ENCODE peak calls at places on chromosome 9, in seven cellular contexts. C, I, R, G, L, O and K are unnamed samples.

GRCh38 chr9:35349287-35349990 is 140.5 kb upstream of the RUSC2 start:
- DNase-seq in C (no peak), I (no peak), R (no peak), G (no peak), L (no peak), O (no peak), K (no peak)

GRCh38 chr9:23232831-23233230 is 593.2 kb downstream of the ELAVL2 start:
- DNase-seq in C (no peak), I (no peak), R (no peak), G (no peak), L (no peak), O (no peak), K (no peak)

GRCh38 chr9:91419222-91420191 is 4.1 kb downstream of the NFIL3 start:
- DNase-seq in C (no peak), I (peak; percentile 58), R (peak; percentile 83), G (peak; percentile 88), L (no peak), O (peak; percentile 71), K (no peak)

GRCh38 chr9:21670374-21670773 is 132.1 kb upstream of the MTAP start:
- DNase-seq in C (no peak), I (no peak), R (no peak), G (no peak), L (no peak), O (no peak), K (no peak)

GRCh38 chr9:1208185-1208584 is 158.0 kb downstream of the DMRT2 start:
- DNase-seq in C (no peak), I (no peak), R (no peak), G (no peak), L (no peak), O (no peak), K (no peak)

GRCh38 chr9:110650991-110651411 is 17.6 kb upstream of the MUSK start:
- DNase-seq in C (no peak), I (no peak), R (no peak), G (no peak), L (no peak), O (no peak), K (no peak)

GRCh38 chr9:135165756-135166519 is 78.5 kb downstream of the OLFM1 start:
- DNase-seq in C (no peak), I (no peak), R (no peak), G (no peak), L (no peak), O (no peak), K (no peak)

GRCh38 chr9:135827301-135827700 is 80.0 kb downstream of the CAMSAP1 start:
- DNase-seq in C (no peak), I (no peak), R (no peak), G (no peak), L (no peak), O (no peak), K (no peak)

GRCh38 chr9:127971357-127972315 is 9.2 kb downstream of the EEIG1 start:
- DNase-seq in C (peak; percentile 76), I (peak; percentile 38), R (no peak), G (peak; percentile 68), L (no peak), O (no peak), K (no peak)

GRCh38 chr9:114000671-114001409 is 77.3 kb downstream of the AMBP start:
- DNase-seq in C (no peak), I (no peak), R (peak; percentile 14), G (peak; percentile 58), L (no peak), O (no peak), K (no peak)

GRCh38 chr9:124660341-124660801 is 110.7 kb downstream of the NR6A1 start:
- DNase-seq in C (peak; percentile 23), I (peak; percentile 3), R (no peak), G (no peak), L (peak; percentile 39), O (no peak), K (no peak)

GRCh38 chr9:128051932-128052734 is 15.0 kb downstream of the NAIF1 start:
- DNase-seq in C (no peak), I (no peak), R (no peak), G (no peak), L (no peak), O (no peak), K (no peak)

GRCh38 chr9:113155911-113156559 is 5.2 kb downstream of the SLC31A2 start:
- DNase-seq in C (no peak), I (peak; percentile 54), R (no peak), G (no peak), L (no peak), O (no peak), K (peak; percentile 61)

GRCh38 chr9:33380390-33381094 is 21.8 kb downstream of the AQP7 start:
- DNase-seq in C (no peak), I (no peak), R (no peak), G (peak; percentile 27), L (no peak), O (no peak), K (no peak)

GRCh38 chr9:88380118-88380517 is 8.1 kb upstream of the SPIN1 start:
- DNase-seq in C (no peak), I (no peak), R (no peak), G (no peak), L (no peak), O (no peak), K (no peak)

GRCh38 chr9:16824545-16825041 is 45.9 kb downstream of the BNC2 start:
- DNase-seq in C (no peak), I (no peak), R (no peak), G (no peak), L (peak; percentile 93), O (no peak), K (no peak)

GRCh38 chr9:112408285-112408684 is 28.4 kb downstream of the HSDL2 start:
- DNase-seq in C (no peak), I (no peak), R (no peak), G (no peak), L (no peak), O (no peak), K (no peak)

GRCh38 chr9:36912620-36913019 is 121.4 kb downstream of the PAX5 start:
- DNase-seq in C (no peak), I (no peak), R (no peak), G (no peak), L (no peak), O (no peak), K (no peak)